ENCODE peak calls at places on chromosomes 1 and 21, in five cellular contexts. H, O, T, Y and I are unnamed samples.

GRCh38 chr1:169630006-169630405 is at the start of gene SELP:
- DNase-seq in O (no peak), Y (no peak), H (no peak), T (no peak), I (no peak)

GRCh38 chr1:85681087-85681486 is 27.1 kb downstream of the ZNHIT6 start:
- DNase-seq in Y (no peak), T (no peak), H (peak; percentile 96), O (no peak), I (no peak)

GRCh38 chr1:183032122-183032921 is 9.1 kb downstream of the LAMC1 start:
- DNase-seq in H (no peak), T (no peak), Y (no peak), O (no peak), I (no peak)

GRCh38 chr1:236141447-236142357 is 637 bp upstream of the GPR137B start:
- DNase-seq in H (peak; percentile 19), T (no peak), Y (no peak), O (no peak), I (no peak)

GRCh38 chr1:111864862-111865261 is 109.2 kb downstream of the DDX20 start:
- DNase-seq in Y (no peak), T (no peak), H (no peak), O (no peak), I (no peak)

GRCh38 chr21:29124645-29125044 is 5.8 kb upstream of the MAP3K7CL start:
- DNase-seq in Y (no peak), H (no peak), T (no peak), O (no peak), I (no peak)

GRCh38 chr1:25433389-25434186 is 2.9 kb downstream of the MACO1 start:
- DNase-seq in H (peak; percentile 57), T (no peak), O (no peak), Y (no peak), I (no peak)

GRCh38 chr21:29025328-29025713 is 853 bp downstream of the USP16 start:
- DNase-seq in Y (no peak), T (no peak), H (no peak), O (no peak), I (no peak)

GRCh38 chr1:212926364-212926757 is 24.0 kb upstream of the VASH2 start:
- DNase-seq in Y (no peak), T (no peak), O (no peak), H (no peak), I (no peak)

GRCh38 chr1:155127672-155128468 is at the start of gene EFNA1:
- DNase-seq in T (peak; percentile 28), H (no peak), Y (no peak), O (peak; percentile 41), I (no peak)

GRCh38 chr1:48753293-48753692 is 23.4 kb downstream of the BEND5 start:
- DNase-seq in T (no peak), Y (no peak), O (no peak), H (no peak), I (no peak)

GRCh38 chr1:182235952-182236650 is 155.5 kb downstream of the GLUL start:
- DNase-seq in T (no peak), H (peak; percentile 59), O (no peak), Y (no peak), I (no peak)

GRCh38 chr21:36499578-36500471 is 19.9 kb upstream of the CLDN14 start:
- DNase-seq in Y (no peak), T (no peak), O (no peak), H (no peak), I (no peak)

GRCh38 chr1:26317612-26318337 is at the start of gene CD52:
- DNase-seq in Y (no peak), O (peak; percentile 51), H (no peak), T (peak; percentile 81), I (no peak)

GRCh38 chr1:183804916-183805734 is at the start of gene RGL1:
- DNase-seq in H (peak; percentile 86), O (no peak), Y (no peak), T (peak; percentile 7), I (no peak)

GRCh38 chr1:56911098-56911497 is 54.7 kb downstream of the C8B start:
- DNase-seq in Y (no peak), T (no peak), O (no peak), H (no peak), I (no peak)

GRCh38 chr1:108880850-108881249 is 4.1 kb downstream of the GPSM2 start:
- DNase-seq in O (no peak), Y (no peak), T (no peak), H (no peak), I (no peak)

GRCh38 chr1:180458807-180459206 is 43.6 kb downstream of the ACBD6 start:
- DNase-seq in T (no peak), Y (no peak), H (no peak), O (no peak), I (no peak)

GRCh38 chr1:110336300-110337039 is 2.7 kb upstream of the RBM15 start:
- DNase-seq in O (no peak), T (no peak), H (no peak), Y (no peak), I (no peak)

GRCh38 chr21:36260030-36260787 is 59.8 kb upstream of the MORC3 start:
- DNase-seq in Y (peak; percentile 43), T (peak; percentile 62), H (peak; percentile 81), O (no peak), I (no peak)

GRCh38 chr1:58497499-58497898 is 49.0 kb downstream of the OMA1 start:
- DNase-seq in H (no peak), O (no peak), Y (no peak), T (no peak), I (no peak)

GRCh38 chr1:150281221-150281757 is 1.1 kb upstream of the CIART start:
- DNase-seq in Y (peak; percentile 69), H (peak; percentile 89), O (peak; percentile 26), T (peak; percentile 29), I (no peak)

GRCh38 chr1:153168686-153169085 is 18.0 kb upstream of the SPRR2G start:
- DNase-seq in T (no peak), Y (no peak), H (no peak), O (no peak), I (no peak)

GRCh38 chr1:41582351-41582750 is 97.9 kb upstream of the EDN2 start:
- DNase-seq in H (no peak), T (no peak), O (no peak), Y (no peak), I (no peak)

GRCh38 chr1:176595217-176595616 is 132.2 kb downstream of the PAPPA2 start:
- DNase-seq in T (no peak), Y (no peak), O (no peak), H (no peak), I (no peak)